ENCODE peak calls at places on chromosomes 6 and 20, in six cellular contexts. X is EL; M is T-cell; H is CD4-positive, alpha-beta T cell; S is ovary; G is amygdala. R is an unnamed sample.

GRCh38 chr6:76250666-76251065 is 178.2 kb upstream of the IMPG1 start:
- DNase-seq in H (no peak), M (no peak), G (no peak), S (no peak), X (no peak), R (no peak)

GRCh38 chr6:153099636-153100035 is 31.4 kb downstream of the RGS17 start:
- DNase-seq in M (no peak), X (no peak), S (no peak), H (no peak), G (no peak), R (no peak)

GRCh38 chr6:13624871-13625288 is 9.7 kb downstream of the NOL7 start:
- DNase-seq in M (no peak), S (no peak), H (peak), G (no peak), X (peak), R (no peak)

GRCh38 chr6:122789862-122790739 is 1.0 kb downstream of the SMPDL3A start:
- DNase-seq in G (no peak), S (peak), H (no peak), M (no peak), X (peak), R (no peak)

GRCh38 chr20:41654884-41655283 is 36.7 kb upstream of the CHD6 start:
- DNase-seq in G (no peak), X (peak), M (no peak), S (no peak), H (no peak), R (no peak)

GRCh38 chr6:35310265-35310831 is 12.7 kb downstream of the DEF6 start:
- DNase-seq in H (no peak), G (no peak), X (no peak), M (no peak), S (no peak), R (no peak)

GRCh38 chr6:17419189-17419575 is 25.8 kb downstream of the CAP2 start:
- DNase-seq in M (no peak), X (peak), G (no peak), S (no peak), H (no peak), R (no peak)

GRCh38 chr6:170164271-170164900 is 126.5 kb downstream of the DLL1 start:
- DNase-seq in S (no peak), X (no peak), H (no peak), M (no peak), G (no peak), R (no peak)

GRCh38 chr6:88008821-88009220 is 38.8 kb upstream of the SPACA1 start:
- DNase-seq in X (no peak), G (no peak), H (no peak), M (no peak), S (no peak), R (peak)

GRCh38 chr20:47330071-47330470 is 26.4 kb downstream of the ZMYND8 start:
- DNase-seq in S (no peak), H (no peak), M (no peak), G (no peak), X (no peak), R (no peak)

GRCh38 chr6:70547313-70547712 is 19.4 kb upstream of the SDHAF4 start:
- DNase-seq in X (peak), G (no peak), S (no peak), H (no peak), M (no peak), R (no peak)

GRCh38 chr6:159935065-159935464 is 33.8 kb upstream of the IGF2R start:
- DNase-seq in M (no peak), H (no peak), X (peak), G (no peak), S (no peak), R (no peak)

GRCh38 chr6:90288404-90288803 is 8.2 kb downstream of the BACH2 start:
- DNase-seq in G (no peak), S (no peak), M (no peak), X (no peak), H (no peak), R (no peak)

GRCh38 chr6:43770417-43771209 is 602 bp downstream of the VEGFA start:
- DNase-seq in X (peak), S (peak), G (peak), M (peak), H (no peak), R (no peak)

GRCh38 chr6:88008411-88008810 is 39.2 kb upstream of the SPACA1 start:
- DNase-seq in X (no peak), S (no peak), G (no peak), M (no peak), H (no peak), R (no peak)

GRCh38 chr6:3419624-3420272 is 37.1 kb downstream of the SLC22A23 start:
- DNase-seq in S (no peak), H (no peak), G (no peak), X (peak), M (no peak), R (no peak)

GRCh38 chr20:51738877-51739447 is 29.2 kb downstream of the ATP9A start:
- DNase-seq in G (no peak), M (no peak), H (no peak), S (no peak), X (no peak), R (no peak)

GRCh38 chr6:82006027-82006738 is 241.4 kb downstream of the IBTK start:
- DNase-seq in M (no peak), S (no peak), X (peak), H (no peak), G (no peak), R (no peak)

GRCh38 chr6:125104425-125104824 is 49.1 kb upstream of the TPD52L1 start:
- DNase-seq in M (no peak), G (no peak), S (no peak), H (no peak), X (peak), R (peak)

GRCh38 chr6:33452496-33452895 is 1.9 kb upstream of the ZBTB9 start:
- DNase-seq in M (no peak), X (no peak), G (no peak), H (no peak), S (no peak), R (no peak)

GRCh38 chr6:74320715-74321114 is 624.7 kb downstream of the CD109 start:
- DNase-seq in M (no peak), X (no peak), H (no peak), S (no peak), G (no peak), R (no peak)

GRCh38 chr6:139433647-139434419 is 59.4 kb upstream of the CITED2 start:
- DNase-seq in G (no peak), S (no peak), X (peak), M (no peak), H (no peak), R (no peak)

GRCh38 chr20:42714298-42715141 is 475.2 kb downstream of the PTPRT start:
- DNase-seq in X (no peak), G (no peak), H (no peak), M (no peak), S (no peak), R (no peak)

GRCh38 chr6:41021832-41022231 is 17.2 kb downstream of the UNC5CL start:
- DNase-seq in M (no peak), X (peak), S (peak), G (no peak), H (no peak), R (no peak)

GRCh38 chr20:36116813-36117441 is 37.6 kb upstream of the EPB41L1 start:
- DNase-seq in M (no peak), S (no peak), H (no peak), G (no peak), X (peak), R (no peak)

GRCh38 chr6:53979468-53980067 is 131.7 kb upstream of the MLIP start:
- DNase-seq in G (no peak), S (no peak), H (no peak), M (no peak), X (peak), R (peak)

GRCh38 chr20:53609501-53610445 is 16.1 kb upstream of the ZNF217 start:
- DNase-seq in G (no peak), M (peak), H (peak), X (peak), S (peak), R (no peak)

GRCh38 chr6:38554700-38555413 is 84.9 kb downstream of the BTBD9 start:
- DNase-seq in H (no peak), X (peak), S (no peak), M (no peak), G (no peak), R (no peak)